ENCODE peak calls at places on chromosome 10, in nine cellular contexts. J, M, S, U, X, C, T, F and V are unnamed samples.
A peak's percentile ranks its signal among the peaks of the same experiment; 100 is the strongest.

GRCh38 chr10:88537337-88537736 is 45.8 kb downstream of the RNLS start:
- DNase-seq in U (no peak), J (no peak), T (no peak), M (no peak), X (no peak), F (no peak), C (no peak), S (no peak), V (no peak)

GRCh38 chr10:97805960-97806359 is 34.2 kb upstream of the SFRP5 start:
- DNase-seq in T (no peak), J (no peak), M (no peak), C (no peak), U (no peak), S (no peak), X (no peak), F (no peak), V (no peak)

GRCh38 chr10:79070091-79070610 is 1.4 kb downstream of the ZMIZ1 start:
- DNase-seq in S (peak; percentile 77), T (no peak), M (no peak), F (peak; percentile 57), C (peak; percentile 79), U (no peak), X (no peak), J (no peak), V (peak; percentile 75)

GRCh38 chr10:119728172-119728800 is 2.4 kb downstream of the INPP5F start:
- DNase-seq in S (no peak), J (no peak), C (no peak), F (no peak), U (no peak), X (no peak), T (no peak), M (no peak), V (no peak)

GRCh38 chr10:13983035-13983434 is 347.7 kb downstream of the FRMD4A start:
- DNase-seq in X (no peak), F (no peak), J (no peak), C (no peak), M (no peak), T (no peak), U (no peak), S (no peak), V (no peak)

GRCh38 chr10:93445097-93445960 is 36.8 kb downstream of the MYOF start:
- DNase-seq in M (no peak), X (peak; percentile 89), S (peak; percentile 88), F (peak; percentile 91), C (peak; percentile 89), T (no peak), J (no peak), U (peak; percentile 37), V (peak; percentile 92)

GRCh38 chr10:62424026-62424425 is 49.9 kb downstream of the ZNF365 start:
- DNase-seq in M (no peak), U (no peak), F (no peak), C (no peak), T (no peak), J (no peak), X (no peak), S (no peak), V (no peak)

GRCh38 chr10:133353202-133353959 is 4.4 kb downstream of the FUOM start:
- DNase-seq in U (no peak), C (peak; percentile 59), J (no peak), F (no peak), M (no peak), T (no peak), S (no peak), X (no peak), V (peak; percentile 40)

GRCh38 chr10:22925088-22925487 is 2.8 kb upstream of the ARMC3 start:
- DNase-seq in X (no peak), S (no peak), C (no peak), J (no peak), F (no peak), U (no peak), T (no peak), M (no peak), V (no peak)

GRCh38 chr10:20481054-20481453 is 416.1 kb downstream of the NEBL start:
- DNase-seq in X (no peak), F (no peak), T (no peak), M (no peak), C (no peak), U (no peak), S (no peak), J (no peak), V (no peak)

GRCh38 chr10:12130237-12130872 is 878 bp downstream of the SEC61A2 start:
- DNase-seq in M (no peak), J (no peak), C (no peak), X (peak; percentile 37), S (no peak), T (peak; percentile 71), U (peak; percentile 8), F (peak; percentile 45), V (no peak)

GRCh38 chr10:99548041-99548530 is 15.3 kb downstream of the NKX2-3 start:
- DNase-seq in J (no peak), U (no peak), C (no peak), F (no peak), X (no peak), M (no peak), T (no peak), S (no peak), V (no peak)

GRCh38 chr10:36476399-36476798 is 649.0 kb upstream of the ANKRD30A start:
- DNase-seq in F (no peak), S (no peak), J (no peak), C (no peak), U (no peak), X (no peak), T (no peak), M (no peak), V (no peak)

GRCh38 chr10:60816624-60817023 is 38.3 kb downstream of the CDK1 start:
- DNase-seq in U (peak; percentile 41), T (no peak), S (no peak), J (peak; percentile 13), M (no peak), F (peak; percentile 65), X (peak; percentile 11), C (no peak), V (no peak)

GRCh38 chr10:11745045-11745444 is 2.9 kb downstream of the ECHDC3 start:
- DNase-seq in T (no peak), U (no peak), C (no peak), F (no peak), S (no peak), M (no peak), J (no peak), X (no peak), V (no peak)

GRCh38 chr10:70982443-70982842 is 94.1 kb upstream of the PCBD1 start:
- DNase-seq in U (no peak), C (no peak), M (no peak), S (no peak), X (no peak), J (no peak), T (no peak), F (no peak), V (no peak)

GRCh38 chr10:104052351-104052885 is 33.3 kb downstream of the COL17A1 start:
- DNase-seq in M (no peak), S (no peak), F (no peak), T (no peak), C (no peak), X (no peak), J (no peak), U (no peak), V (no peak)

GRCh38 chr10:74047871-74048270 is 50.0 kb downstream of the VCL start:
- DNase-seq in U (no peak), J (no peak), T (no peak), X (no peak), S (no peak), F (no peak), C (no peak), M (no peak), V (no peak)

GRCh38 chr10:1267568-1267967 is 211.4 kb downstream of the WDR37 start:
- DNase-seq in M (no peak), X (no peak), S (no peak), C (no peak), J (no peak), F (no peak), T (peak; percentile 18), U (no peak), V (no peak)

GRCh38 chr10:32142646-32143045 is 86.4 kb upstream of the KIF5B start:
- DNase-seq in M (no peak), X (no peak), S (no peak), J (no peak), T (no peak), C (no peak), U (no peak), F (no peak), V (no peak)

GRCh38 chr10:72308320-72308987 is 34.7 kb downstream of the DDIT4 start:
- DNase-seq in F (no peak), X (no peak), T (no peak), U (no peak), M (peak; percentile 91), J (no peak), C (no peak), S (peak; percentile 73), V (peak; percentile 71)

GRCh38 chr10:124064676-124065075 is 28.7 kb downstream of the CHST15 start:
- DNase-seq in F (no peak), J (no peak), U (no peak), M (peak; percentile 70), T (no peak), S (no peak), X (no peak), C (peak; percentile 22), V (no peak)